ENCODE peak calls at places on chromosomes 13 and 19, in ten cellular contexts. D, H, A, Z, Y, R, B, V, S and L are unnamed samples.
A peak's percentile ranks its signal among the peaks of the same experiment; 100 is the strongest.

GRCh38 chr13:27822258-27822872 is 30.1 kb downstream of the GSX1 start:
- DNase-seq in D (no peak), H (no peak), A (no peak), Z (no peak), Y (no peak), R (no peak), B (no peak), V (no peak), S (peak; percentile 21), L (no peak)

GRCh38 chr19:18086590-18087138 is at the start of gene IL12RB1:
- DNase-seq in D (no peak), H (no peak), A (no peak), Z (peak; percentile 40), Y (no peak), R (no peak), B (no peak), V (no peak), S (no peak), L (no peak)

GRCh38 chr13:71587778-71588177 is 279.2 kb downstream of the DACH1 start:
- DNase-seq in D (no peak), H (no peak), A (no peak), Z (no peak), Y (no peak), R (no peak), B (no peak), V (no peak), S (peak; percentile 6), L (no peak)

GRCh38 chr13:30918662-30919405 is 12.8 kb downstream of the MEDAG start:
- DNase-seq in D (no peak), H (no peak), A (no peak), Z (no peak), Y (no peak), R (no peak), B (no peak), V (no peak), S (no peak), L (no peak)

GRCh38 chr19:58044886-58045285 is 11.1 kb downstream of the ZSCAN1 start:
- DNase-seq in D (no peak), H (no peak), A (no peak), Z (no peak), Y (no peak), R (no peak), B (no peak), V (no peak), S (no peak), L (no peak)

GRCh38 chr13:41680900-41681299 is 223.6 kb downstream of the RGCC start:
- DNase-seq in D (no peak), H (no peak), A (no peak), Z (no peak), Y (no peak), R (no peak), B (no peak), V (no peak), S (no peak), L (no peak)

GRCh38 chr13:82438320-82438719 is 1444.0 kb downstream of the SLITRK1 start:
- DNase-seq in D (no peak), H (no peak), A (no peak), Z (no peak), Y (no peak), R (no peak), B (no peak), V (no peak), S (no peak), L (no peak)

GRCh38 chr19:48390188-48391099 is 907 bp downstream of the KDELR1 start:
- DNase-seq in D (no peak), H (peak; percentile 79), A (peak; percentile 65), Z (peak; percentile 72), Y (peak; percentile 74), R (peak; percentile 80), B (peak; percentile 87), V (peak; percentile 70), S (peak; percentile 61), L (peak; percentile 64)

GRCh38 chr13:110593430-110594130 is 21.8 kb upstream of the NAXD start:
- DNase-seq in D (no peak), H (peak; percentile 61), A (peak; percentile 38), Z (peak; percentile 62), Y (no peak), R (no peak), B (no peak), V (no peak), S (peak; percentile 73), L (peak; percentile 27)

GRCh38 chr13:76853481-76853880 is 32.7 kb downstream of the KCTD12 start:
- DNase-seq in D (no peak), H (no peak), A (no peak), Z (no peak), Y (no peak), R (no peak), B (no peak), V (no peak), S (no peak), L (no peak)

GRCh38 chr13:20461481-20461859 is 64.2 kb downstream of the CRYL1 start:
- DNase-seq in D (no peak), H (no peak), A (no peak), Z (no peak), Y (no peak), R (no peak), B (no peak), V (no peak), S (no peak), L (no peak)

GRCh38 chr19:21109116-21109515 is 27.1 kb downstream of the ZNF714 start:
- DNase-seq in D (no peak), H (no peak), A (no peak), Z (no peak), Y (no peak), R (no peak), B (no peak), V (no peak), S (peak; percentile 8), L (no peak)

GRCh38 chr19:10191347-10191746 is 3.4 kb downstream of the DNMT1 start:
- DNase-seq in D (no peak), H (no peak), A (peak; percentile 79), Z (peak; percentile 7), Y (no peak), R (no peak), B (no peak), V (no peak), S (peak; percentile 93), L (no peak)

GRCh38 chr19:16328824-16329482 is 4.3 kb downstream of the KLF2 start:
- DNase-seq in D (no peak), H (no peak), A (no peak), Z (no peak), Y (no peak), R (no peak), B (no peak), V (no peak), S (no peak), L (no peak)
- TF ChIP-seq CTCF in D (no peak), H (peak; percentile 26), A (no peak), Z (no peak), Y (no peak), R (no peak), B (peak; percentile 19), V (no peak), S (no peak), L (no peak)

GRCh38 chr19:13275016-13275722 is 125.0 kb downstream of the IER2 start:
- DNase-seq in D (no peak), H (no peak), A (no peak), Z (no peak), Y (no peak), R (no peak), B (no peak), V (no peak), S (no peak), L (no peak)
- H3K4me3 ChIP-seq in D (no peak overlapping the region), H (no peak overlapping the region), A (no peak overlapping the region), Z (no peak overlapping the region), Y (no peak overlapping the region), R (no peak overlapping the region), B (no peak overlapping the region), V (no peak overlapping the region), S (no peak overlapping the region), L (no peak overlapping the region)

DNA sequence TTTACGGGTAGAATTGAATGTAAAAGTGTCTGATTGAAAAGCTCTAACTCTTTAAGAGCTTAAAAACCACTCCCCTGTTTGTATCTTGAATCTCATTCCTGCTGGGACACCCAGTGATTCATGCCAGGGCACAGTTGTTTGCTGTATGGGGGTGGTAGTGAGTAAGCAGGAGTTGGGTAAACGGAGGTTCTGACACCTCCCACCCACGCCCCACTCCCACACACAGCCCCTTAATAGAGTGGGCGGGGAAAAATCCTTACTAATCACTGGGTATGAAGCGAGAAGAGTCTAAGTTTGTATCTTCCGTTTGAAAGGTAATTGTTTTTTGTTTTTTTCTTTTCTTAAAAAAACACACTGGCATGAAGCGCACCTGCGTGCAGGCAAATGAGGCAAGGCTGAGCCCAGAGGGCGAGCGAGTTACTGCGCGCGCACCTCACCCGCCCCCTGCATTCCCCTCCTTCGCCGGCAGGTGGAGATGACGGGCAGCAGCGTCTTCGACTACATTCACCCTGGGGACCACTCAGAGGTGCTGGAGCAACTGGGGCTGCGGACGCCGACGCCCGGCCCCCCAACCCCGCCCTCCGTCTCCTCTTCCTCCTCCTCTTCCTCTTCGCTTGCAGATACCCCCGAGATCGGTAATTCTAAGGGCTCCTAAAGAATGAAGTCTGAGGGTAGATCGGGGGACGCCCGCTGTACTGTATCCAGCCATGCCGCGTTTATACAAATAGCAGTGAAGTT is 12.8 kb downstream of the TMEM160 start:
- DNase-seq in D (peak; percentile 87), H (peak; percentile 97), A (peak; percentile 85), Z (peak; percentile 87), Y (peak; percentile 90), R (peak; percentile 95), B (peak; percentile 94), V (peak; percentile 83), S (peak; percentile 66), L (peak; percentile 84)
- H3K27ac ChIP-seq in D (peak overlapping the region; percentile 47), H (peak overlapping the region; percentile 68), A (no peak overlapping the region), Z (peak overlapping the region; percentile 47), Y (no peak overlapping the region), R (peak overlapping the region; percentile 44), B (peak overlapping the region; percentile 65), V (no peak overlapping the region), S (peak overlapping the region; percentile 16), L (no peak overlapping the region)

DNA sequence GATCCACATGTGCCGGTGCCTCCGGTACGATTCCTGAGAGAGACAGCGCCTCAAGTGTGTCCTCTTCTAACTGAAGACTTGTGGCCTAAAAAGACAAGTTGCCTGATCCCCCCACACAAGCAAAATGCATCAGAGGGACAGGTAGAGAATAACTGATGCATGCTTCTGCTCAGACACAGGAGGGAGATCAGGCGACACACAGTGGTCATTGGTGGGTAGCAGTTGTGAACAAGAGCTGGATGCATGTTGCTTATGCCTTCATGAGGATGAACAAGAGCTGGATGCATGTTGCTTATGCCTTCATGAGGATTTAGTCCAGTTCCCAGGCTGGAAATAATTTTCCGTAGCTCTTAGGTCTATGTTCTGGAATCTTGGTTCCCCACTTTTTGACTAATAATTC is 505.6 kb downstream of the MYO16 start:
- DNase-seq in D (no peak), H (no peak), A (no peak), Z (no peak), Y (no peak), R (no peak), B (no peak), V (no peak), S (no peak), L (no peak)
- TF ChIP-seq CTCF in D (no peak), H (no peak), A (no peak), Z (no peak), Y (no peak), R (no peak), B (no peak), V (no peak), S (no peak), L (no peak)

DNA sequence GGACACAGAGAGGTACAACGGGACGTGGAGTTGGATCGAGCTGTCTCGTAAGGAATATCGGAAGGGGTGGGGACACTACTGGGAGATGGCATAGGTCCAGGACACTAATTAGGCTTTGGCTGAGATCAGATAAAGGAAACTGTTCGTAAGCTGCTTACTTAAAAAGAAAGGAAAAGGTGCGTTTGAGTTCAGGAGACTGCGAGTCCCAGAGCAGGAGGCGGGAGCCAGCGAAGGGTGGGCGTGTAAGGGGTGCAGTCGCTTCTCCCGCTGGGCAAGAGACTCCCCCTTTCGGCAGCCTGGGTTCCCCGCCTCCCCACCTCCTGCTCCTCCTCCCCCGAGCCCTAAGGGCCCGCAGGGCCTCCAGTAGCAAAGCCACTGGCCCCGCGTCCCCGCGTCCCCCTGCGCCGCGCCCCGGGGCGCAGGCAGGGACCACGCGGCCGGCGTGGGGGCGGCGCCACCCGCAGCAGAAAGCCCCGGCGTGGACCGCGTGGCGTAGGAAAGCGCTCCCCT is 571 bp downstream of the ABCC4 start:
- DNase-seq in D (peak; percentile 21), H (peak; percentile 75), A (no peak), Z (peak; percentile 31), Y (peak; percentile 49), R (peak; percentile 65), B (peak; percentile 85), V (peak; percentile 35), S (peak; percentile 51), L (peak; percentile 49)
- H3K4me3 ChIP-seq in D (peak overlapping the region; percentile 79), H (peak overlapping the region; percentile 86), A (peak overlapping the region; percentile 70), Z (peak overlapping the region; percentile 53), Y (peak overlapping the region; percentile 42), R (peak overlapping the region; percentile 95), B (peak overlapping the region; percentile 84), V (peak overlapping the region; percentile 89), S (peak overlapping the region; percentile 81), L (peak overlapping the region; percentile 72)